ENCODE peak calls at places on chromosomes 7 and 10, in five cellular contexts. O is T follicular helper cell; M is activated T-cell treated with anti-CD3 and anti-CD28 coated beads, Interleukin-2, amount 50 U/mL, for 72 hours; S is NCI-H226; A is stimulated activated CD4-positive, alpha-beta T cell treated with anti-CD3 and anti-CD28 coated beads, Interleukin-12 subunit alpha, Interleukin-12 subunit beta, amount 100 ng/mL, for 4 hours. X is an unnamed sample.

GRCh38 chr10:107275806-107276205 is 111.3 kb upstream of the SORCS1 start:
- DNase-seq in O (no peak), S (no peak), M (no peak), A (no peak), X (no peak)

GRCh38 chr7:131636092-131636491 is 79.7 kb upstream of the PODXL start:
- DNase-seq in O (no peak), M (no peak), S (no peak), A (no peak), X (no peak)

GRCh38 chr7:147809785-147810184 is 780.8 kb upstream of the C7orf33 start:
- DNase-seq in O (no peak), A (no peak), M (no peak), S (no peak), X (no peak)

GRCh38 chr7:133452611-133453010 is 199.7 kb downstream of the EXOC4 start:
- DNase-seq in O (no peak), M (no peak), A (no peak), S (no peak), X (no peak)

GRCh38 chr7:142152076-142152475 is 40.6 kb downstream of the MGAM2 start:
- DNase-seq in M (no peak), S (no peak), O (no peak), A (no peak), X (no peak)

GRCh38 chr7:333399-333776 is 43.4 kb downstream of the FOXL3 start:
- DNase-seq in O (no peak), M (no peak), A (no peak), S (no peak), X (no peak)

GRCh38 chr7:157392256-157393037 is 55.6 kb downstream of the DNAJB6 start:
- DNase-seq in M (no peak), S (no peak), O (no peak), A (no peak), X (no peak)

GRCh38 chr7:35849158-35849831 is 48.4 kb downstream of the SEPTIN7 start:
- DNase-seq in M (no peak), S (peak; percentile 98), O (no peak), A (no peak), X (peak; percentile 68)

GRCh38 chr10:125756853-125757487 is 18.7 kb downstream of the MMP21 start:
- DNase-seq in A (no peak), O (no peak), M (no peak), S (no peak), X (no peak)

GRCh38 chr7:80699030-80699638 is 60.7 kb downstream of the CD36 start:
- DNase-seq in A (no peak), S (peak; percentile 30), M (no peak), O (no peak), X (peak; percentile 67)

GRCh38 chr10:116779076-116779687 is 36.8 kb upstream of the HSPA12A start:
- DNase-seq in O (no peak), M (no peak), S (no peak), A (no peak), X (no peak)

GRCh38 chr7:47572939-47573757 is 8.8 kb downstream of the TNS3 start:
- DNase-seq in S (no peak), M (no peak), A (no peak), O (no peak), X (no peak)

GRCh38 chr10:26855186-26855585 is 5.6 kb downstream of the ABI1 start:
- DNase-seq in O (no peak), S (no peak), M (no peak), A (no peak), X (peak; percentile 31)

GRCh38 chr7:47405921-47406765 is 175.8 kb downstream of the TNS3 start:
- DNase-seq in A (no peak), M (no peak), S (peak; percentile 74), O (no peak), X (no peak)

GRCh38 chr7:420142-421055 is 99.2 kb downstream of the PDGFA start:
- DNase-seq in S (no peak), O (no peak), A (no peak), M (no peak), X (no peak)

GRCh38 chr7:110590415-110590814 is 500.5 kb upstream of the LRRN3 start:
- DNase-seq in S (no peak), M (no peak), O (no peak), A (no peak), X (peak; percentile 14)

GRCh38 chr10:80205478-80206276 is at the start of gene ANXA11:
- DNase-seq in O (peak; percentile 81), S (peak; percentile 76), A (peak; percentile 84), M (peak; percentile 88), X (peak; percentile 73)

GRCh38 chr7:135236727-135237126 is 3.1 kb downstream of the STRA8 start:
- DNase-seq in S (no peak), O (no peak), M (no peak), A (no peak), X (no peak)

GRCh38 chr7:139560199-139560598 is 36.7 kb downstream of the CLEC2L start:
- DNase-seq in M (no peak), S (no peak), A (no peak), O (no peak), X (no peak)

GRCh38 chr10:25417611-25418010 is 242.8 kb downstream of the GPR158 start:
- DNase-seq in O (no peak), A (no peak), M (no peak), S (no peak), X (no peak)

GRCh38 chr7:137606061-137606674 is 240.6 kb downstream of the DGKI start:
- DNase-seq in M (no peak), A (no peak), O (no peak), S (no peak), X (peak; percentile 66)